ENCODE peak calls at places on chromosomes 6 and 20, in eight cellular contexts. K is activated T-cell treated with anti-CD3 and anti-CD28 coated beads, Interleukin-2, amount 50 U/mL, for 24 hours; J is MCF 10A; M is dorsolateral prefrontal cortex; B is Daoy; H is lower lobe of right lung; I is ovary; Y is SW 1271. D is an unnamed sample.

GRCh38 chr20:32871622-32872160 is 13.0 kb downstream of the EFCAB8 start:
- DNase-seq in K (no peak), J (no peak), B (no peak), H (no peak), I (no peak), M (no peak), Y (no peak), D (no peak)

GRCh38 chr6:7904654-7905319 is 5.8 kb downstream of the TXNDC5 start:
- DNase-seq in J (no peak), M (no peak), K (no peak), B (no peak), I (no peak), H (no peak), Y (no peak), D (no peak)

GRCh38 chr20:23782366-23782983 is 31.7 kb upstream of the CST1 start:
- DNase-seq in B (no peak), H (no peak), I (no peak), J (peak), Y (peak), M (no peak), K (no peak), D (peak)

GRCh38 chr6:52136934-52137467 is 49.2 kb upstream of the IL17A start:
- DNase-seq in Y (no peak), B (no peak), H (no peak), K (no peak), I (no peak), J (no peak), M (no peak), D (no peak)

GRCh38 chr6:42450314-42451145 is 1.2 kb downstream of the TRERF1 start:
- DNase-seq in K (peak), Y (no peak), B (peak), I (no peak), J (peak), H (no peak), M (no peak), D (no peak)

GRCh38 chr6:149636116-149636515 is 12.4 kb downstream of the KATNA1 start:
- DNase-seq in I (no peak), K (no peak), J (peak), H (no peak), M (no peak), Y (peak), B (peak), D (peak)

GRCh38 chr6:727796-728195 is 34.9 kb upstream of the EXOC2 start:
- DNase-seq in M (no peak), K (no peak), J (no peak), Y (no peak), B (no peak), H (no peak), I (no peak), D (no peak)

GRCh38 chr6:169528755-169529154 is 173.1 kb downstream of the WDR27 start:
- DNase-seq in Y (no peak), K (no peak), B (no peak), I (no peak), M (no peak), H (no peak), J (no peak), D (no peak)

GRCh38 chr6:125270380-125270779 is 31.4 kb downstream of the HDDC2 start:
- DNase-seq in B (no peak), J (no peak), K (no peak), M (no peak), H (no peak), Y (no peak), I (no peak), D (no peak)

GRCh38 chr20:39433461-39433860 is 471.3 kb downstream of the DHX35 start:
- DNase-seq in J (no peak), M (no peak), H (no peak), K (no peak), B (no peak), I (no peak), Y (no peak), D (no peak)

GRCh38 chr20:49349678-49350077 is 71.8 kb upstream of the ZNFX1 start:
- DNase-seq in Y (no peak), B (no peak), I (no peak), M (no peak), H (no peak), K (no peak), J (peak), D (no peak)

GRCh38 chr20:18679020-18679419 is 91.2 kb downstream of the DTD1 start:
- DNase-seq in K (no peak), I (no peak), B (no peak), Y (no peak), M (no peak), H (no peak), J (no peak), D (no peak)

GRCh38 chr6:6315660-6316059 is 4.8 kb downstream of the F13A1 start:
- DNase-seq in I (no peak), J (peak), M (no peak), B (peak), H (no peak), Y (peak), K (peak), D (peak)

GRCh38 chr6:89984926-89985743 is 90.9 kb downstream of the GJA10 start:
- DNase-seq in J (peak), I (no peak), B (peak), Y (no peak), K (no peak), M (peak), H (peak), D (peak)

GRCh38 chr6:82022614-82023102 is 224.9 kb downstream of the IBTK start:
- DNase-seq in I (no peak), K (no peak), J (peak), B (peak), H (no peak), Y (peak), M (no peak), D (peak)

GRCh38 chr6:95143408-95144180 is 433.7 kb upstream of the MANEA start:
- DNase-seq in B (no peak), Y (no peak), M (no peak), J (no peak), H (no peak), I (no peak), K (no peak), D (no peak)

GRCh38 chr6:43125555-43125954 is 45.5 kb upstream of the SRF start:
- DNase-seq in H (no peak), J (no peak), I (no peak), M (no peak), Y (no peak), K (no peak), B (no peak), D (no peak)

GRCh38 chr6:45697605-45698004 is 318.1 kb downstream of the CLIC5 start:
- DNase-seq in M (no peak), H (no peak), I (no peak), K (no peak), Y (no peak), B (peak), J (peak), D (no peak)

GRCh38 chr6:149859368-149859767 is 4.8 kb downstream of the LRP11 start:
- DNase-seq in Y (no peak), H (no peak), M (no peak), K (no peak), J (peak), I (no peak), B (peak), D (no peak)

GRCh38 chr6:35610830-35611229 is 77.9 kb downstream of the FKBP5 start:
- DNase-seq in J (no peak), K (no peak), M (no peak), I (no peak), B (no peak), H (no peak), Y (no peak), D (no peak)

GRCh38 chr6:163199371-163199770 is 215.1 kb upstream of the QKI start:
- DNase-seq in M (no peak), I (no peak), Y (no peak), H (no peak), B (peak), J (no peak), K (no peak), D (no peak)

GRCh38 chr6:44307217-44307616 is 5.9 kb downstream of the AARS2 start:
- DNase-seq in J (no peak), M (no peak), I (no peak), B (no peak), K (no peak), Y (no peak), H (no peak), D (no peak)

GRCh38 chr6:33840064-33840926 is 36.5 kb upstream of the MLN start:
- DNase-seq in J (peak), I (no peak), B (peak), H (no peak), K (peak), Y (peak), M (no peak), D (peak)

GRCh38 chr6:36660771-36661471 is 17.6 kb upstream of the CDKN1A start:
- DNase-seq in Y (no peak), I (peak), H (peak), K (no peak), J (no peak), B (no peak), M (no peak), D (no peak)

GRCh38 chr6:119881416-119881815 is 531.9 kb upstream of the MAN1A1 start:
- DNase-seq in B (peak), K (no peak), Y (no peak), J (peak), H (no peak), I (no peak), M (no peak), D (no peak)

GRCh38 chr6:105596284-105596755 is 193.4 kb upstream of the PREP start:
- DNase-seq in I (no peak), B (peak), K (no peak), J (peak), H (no peak), M (no peak), Y (peak), D (peak)

GRCh38 chr6:105207524-105208269 is 27.9 kb upstream of the POPDC3 start:
- DNase-seq in K (no peak), B (peak), I (no peak), J (peak), Y (no peak), M (no peak), H (no peak), D (no peak)

GRCh38 chr6:34239893-34240292 is 3.2 kb downstream of the HMGA1 start:
- DNase-seq in H (no peak), Y (no peak), I (no peak), M (no peak), B (no peak), J (no peak), K (no peak), D (no peak)

D was measured in A673.